ENCODE peak calls at places on chromosome 22, in four cellular contexts. D, V, M and Y are unnamed samples.

GRCh38 chr22:50673231-50674126 is 856 bp downstream of the SHANK3 start:
- DNase-seq in M (no peak), V (no peak), D (peak), Y (no peak)

GRCh38 chr22:35620624-35621245 is 3.6 kb upstream of the MB start:
- DNase-seq in M (no peak), D (no peak), V (peak), Y (no peak)

GRCh38 chr22:23622634-23623033 is 9.5 kb downstream of the DRICH1 start:
- DNase-seq in D (no peak), M (peak), V (no peak), Y (no peak)

GRCh38 chr22:49440931-49441330 is 386.7 kb downstream of the BRD1 start:
- DNase-seq in M (no peak), D (no peak), V (no peak), Y (no peak)

GRCh38 chr22:28044546-28045173 is 125.6 kb upstream of the PITPNB start:
- DNase-seq in M (no peak), D (no peak), V (no peak), Y (no peak)

GRCh38 chr22:25452116-25452700 is 112.3 kb upstream of the GRK3 start:
- DNase-seq in M (no peak), V (peak), D (no peak), Y (no peak)

GRCh38 chr22:28148816-28149465 is 229.9 kb upstream of the PITPNB start:
- DNase-seq in D (no peak), V (no peak), M (peak), Y (peak)

GRCh38 chr22:41330169-41330568 is 28.8 kb downstream of the ZC3H7B start:
- DNase-seq in M (no peak), V (no peak), D (no peak), Y (no peak)

GRCh38 chr22:22038178-22038880 is 55.7 kb upstream of the TOP3B start:
- DNase-seq in M (no peak), D (no peak), V (no peak), Y (no peak)

GRCh38 chr22:22432479-22432878 is 76.1 kb downstream of the ZNF280B start:
- DNase-seq in M (no peak), V (no peak), D (no peak), Y (no peak)

GRCh38 chr22:36215976-36216375 is 14.4 kb upstream of the APOL4 start:
- DNase-seq in D (no peak), V (no peak), M (no peak), Y (no peak)

DNA sequence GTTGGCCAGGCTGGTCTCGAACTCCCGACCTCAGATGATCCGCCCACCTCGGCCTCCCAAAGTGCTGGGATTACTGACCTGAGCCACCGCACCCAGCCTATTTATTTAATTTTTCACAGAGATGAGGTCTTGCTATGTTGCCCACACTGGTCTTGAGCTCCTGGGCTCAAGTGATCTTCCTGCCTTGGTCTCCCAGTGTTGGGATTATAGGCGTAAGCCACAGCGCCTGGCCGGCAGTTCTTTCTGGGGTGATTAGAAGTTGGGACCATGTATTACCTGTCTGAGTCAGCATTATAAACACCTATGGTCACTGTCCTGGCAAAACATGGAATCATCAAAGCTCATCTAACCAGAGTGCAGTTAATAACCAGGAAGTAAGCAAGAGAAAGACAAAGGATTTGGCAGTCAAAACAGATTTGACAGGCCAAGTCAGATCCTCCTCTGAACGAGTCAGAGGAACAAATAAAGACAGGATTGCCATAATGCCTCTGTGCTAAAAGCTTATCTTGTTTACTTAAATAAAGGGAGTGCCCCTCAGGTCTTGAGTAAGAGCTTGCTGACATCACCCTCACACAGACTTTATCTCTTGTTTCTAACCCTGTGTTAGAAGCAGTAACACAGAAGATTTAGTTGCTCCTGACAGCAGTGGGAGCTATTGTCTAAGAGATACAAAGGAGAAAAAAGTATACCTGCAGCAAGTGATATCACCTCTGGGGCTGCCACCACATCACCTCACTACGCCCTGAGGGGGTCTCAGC is 3.7 kb downstream of the SERPIND1 start:
- DNase-seq in M (peak), D (no peak), V (peak), Y (peak)
- TF ChIP-seq CTCF in M (peak), D (no peak), V (peak), Y (no peak)

GRCh38 chr22:29883045-29883830 is at the start of gene MTMR3:
- DNase-seq in M (peak), V (peak), D (peak), Y (peak)
- TF ChIP-seq CTCF in M (peak), V (no peak), D (peak), Y (peak)

DNA sequence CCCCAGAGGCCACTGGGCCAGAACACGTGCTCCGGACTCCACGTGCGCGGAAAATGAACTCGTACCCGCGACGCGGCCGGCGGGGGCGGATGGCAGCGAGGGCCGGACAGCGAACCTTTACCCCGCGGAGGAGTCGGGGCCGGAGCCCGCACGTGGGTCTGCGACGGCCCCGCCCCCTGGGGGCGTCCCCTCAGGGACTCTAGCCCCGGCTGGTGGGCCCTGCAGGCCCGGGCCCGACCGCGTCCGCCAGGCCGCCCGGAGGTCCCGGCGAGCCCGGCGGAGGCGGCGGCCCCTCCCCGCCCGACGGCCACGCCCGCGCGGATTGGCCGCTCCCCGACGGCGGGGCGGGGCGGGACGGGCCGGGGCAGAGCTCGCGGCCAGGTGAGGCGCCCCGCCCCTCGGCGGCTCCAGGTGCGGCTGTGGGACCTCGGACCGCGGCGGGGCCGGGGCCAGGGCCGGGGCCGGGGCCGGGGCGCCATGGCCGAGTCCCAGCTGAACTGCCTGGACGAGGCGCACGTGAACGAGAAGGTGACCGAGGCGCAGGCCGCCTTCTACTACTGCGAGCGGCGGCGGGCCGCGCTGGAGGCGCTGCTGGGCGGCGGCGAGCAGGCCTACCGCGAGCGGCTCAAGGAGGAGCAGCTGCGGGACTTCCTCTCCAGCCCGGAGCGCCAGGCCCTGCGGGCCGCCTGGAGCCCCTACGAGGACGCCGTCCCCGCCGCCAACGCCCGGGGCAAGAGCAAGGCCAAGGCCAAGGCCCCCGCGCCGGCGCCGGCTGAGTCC is at the start of gene FAM83F:
- DNase-seq in V (no peak), D (peak), M (no peak), Y (peak)
- TF ChIP-seq CTCF in V (no peak), D (no peak), M (no peak), Y (no peak)

DNA sequence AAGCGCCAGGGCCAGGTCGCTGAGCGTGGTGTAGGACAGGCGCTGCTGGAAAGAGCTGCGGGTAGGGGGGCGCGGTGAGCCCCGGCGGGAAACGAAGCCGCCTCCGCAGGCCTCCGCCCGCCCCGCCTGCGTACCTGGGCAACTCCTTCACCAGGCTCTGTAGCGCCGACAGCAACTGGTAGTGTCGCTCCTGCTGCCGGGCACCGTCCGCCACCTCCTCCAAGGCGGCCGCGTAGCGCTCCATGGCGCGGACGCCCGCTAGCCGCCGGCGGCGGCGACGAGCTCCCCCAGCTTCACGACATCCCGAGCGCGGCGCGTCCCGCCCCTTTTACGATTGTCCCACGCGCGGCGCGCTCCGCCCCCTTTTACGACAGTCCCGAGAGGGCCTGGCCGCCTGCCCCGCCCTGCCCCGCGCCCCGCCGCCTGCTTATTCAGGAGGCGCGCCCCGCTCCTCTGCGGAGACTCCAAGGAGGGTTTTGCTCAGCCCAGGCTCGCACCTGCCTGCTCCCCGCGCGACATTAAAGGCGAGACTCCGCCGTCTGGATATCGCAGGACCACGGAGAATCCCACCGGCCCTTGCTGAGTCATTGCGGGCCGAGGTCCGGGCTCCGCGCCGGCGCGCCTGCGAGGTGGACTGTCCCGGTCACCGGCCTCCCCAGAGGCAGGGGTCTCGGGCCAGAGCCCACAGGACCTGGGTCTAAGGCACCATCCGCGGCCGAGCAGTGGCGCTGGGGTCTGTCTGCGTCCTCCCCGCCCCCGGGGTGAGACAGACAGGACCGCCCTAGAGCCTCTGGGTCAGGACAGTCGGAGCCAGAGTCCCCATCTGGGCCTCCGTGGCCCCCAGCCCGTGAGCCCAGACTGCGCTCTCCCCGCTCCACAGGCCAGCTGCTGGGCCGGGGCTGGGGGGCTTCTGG is at the start of gene DGCR6L:
- DNase-seq in M (peak), D (peak), V (peak), Y (peak)
- TF ChIP-seq CTCF in M (no peak), D (no peak), V (no peak), Y (no peak)

DNA sequence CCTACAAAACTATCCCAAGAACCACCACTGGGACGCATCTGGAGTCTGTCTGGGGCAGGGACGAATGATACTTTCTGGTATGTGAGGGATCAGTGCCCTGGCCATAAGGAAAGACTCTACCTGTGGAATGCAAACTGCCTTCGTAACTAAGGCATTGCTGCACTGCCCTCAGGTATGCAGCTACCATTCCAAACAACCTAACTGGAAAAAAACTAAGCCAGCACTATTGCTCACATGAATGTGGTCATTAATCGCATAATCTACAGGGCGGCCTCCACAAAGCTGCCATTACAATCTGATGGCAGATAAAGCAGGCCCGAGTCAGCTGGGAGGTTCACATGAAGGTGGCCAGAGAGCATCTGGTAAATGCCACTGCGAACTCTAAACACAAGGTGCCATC is 3.9 kb downstream of the PACSIN2 start:
- DNase-seq in D (no peak), M (no peak), V (no peak), Y (no peak)
- TF ChIP-seq CTCF in D (no peak), M (no peak), V (no peak), Y (no peak)

GRCh38 chr22:37674951-37675929 is at the start of gene LGALS1:
- DNase-seq in M (peak), V (peak), D (peak), Y (peak)
- TF ChIP-seq CTCF in M (peak), V (peak), D (no peak), Y (no peak)